ENCODE peak calls at places on chromosomes 4 and X, in eight cellular contexts. H is transverse colon, Z is neural progenitor cell, O is pancreas, G is prostate gland, J is Panc1, M is DND-41, A is cardiac muscle cell. V is an unnamed sample.
A peak's percentile ranks its signal among the peaks of the same experiment; 100 is the strongest.

GRCh38 chr4:159229164-159229563 is 126.3 kb downstream of the RAPGEF2 start:
- DNase-seq in J (no peak), O (no peak), H (no peak), M (no peak), G (no peak), A (peak; percentile 90), Z (peak; percentile 84), V (no peak)

GRCh38 chrX:11435568-11435967 is 142.4 kb downstream of the AMELX start:
- DNase-seq in Z (no peak), J (no peak), A (no peak), O (no peak), H (no peak), G (no peak), M (no peak), V (no peak)

GRCh38 chr4:156322592-156322991 is 368.9 kb upstream of the CTSO start:
- DNase-seq in H (no peak), J (peak; percentile 42), M (no peak), O (no peak), G (no peak), A (no peak), Z (no peak), V (no peak)

GRCh38 chrX:123476636-123477219 is 256.1 kb downstream of the THOC2 start:
- DNase-seq in J (no peak), G (no peak), Z (no peak), M (no peak), H (no peak), O (no peak), A (no peak), V (no peak)

GRCh38 chr4:187770345-187770744 is 225.2 kb upstream of the ZFP42 start:
- DNase-seq in O (no peak), Z (no peak), A (no peak), J (no peak), H (no peak), G (no peak), M (no peak), V (no peak)

GRCh38 chr4:76692761-76693160 is 205.2 kb downstream of the SOWAHB start:
- DNase-seq in J (no peak), A (no peak), G (no peak), M (no peak), H (no peak), O (no peak), Z (no peak), V (no peak)

GRCh38 chr4:81724925-81725329 is 253.2 kb upstream of the RASGEF1B start:
- DNase-seq in H (peak; percentile 53), O (peak; percentile 45), Z (peak; percentile 15), G (no peak), A (no peak), M (peak; percentile 61), J (no peak), V (peak; percentile 79)

GRCh38 chr4:86976801-86977485 is 42.1 kb downstream of the AFF1 start:
- DNase-seq in A (no peak), M (no peak), O (no peak), J (no peak), Z (no peak), H (no peak), G (no peak), V (no peak)

GRCh38 chr4:106707776-106708603 is 328.1 kb downstream of the DKK2 start:
- DNase-seq in Z (no peak), J (no peak), O (no peak), H (no peak), A (no peak), G (no peak), M (no peak), V (no peak)

GRCh38 chrX:86348669-86349068 is 200.4 kb downstream of the DACH2 start:
- DNase-seq in H (no peak), J (no peak), G (no peak), Z (peak; percentile 16), M (no peak), A (no peak), O (no peak), V (no peak)

GRCh38 chr4:21749936-21750335 is 198.6 kb downstream of the KCNIP4 start:
- DNase-seq in H (no peak), G (no peak), J (no peak), M (no peak), A (no peak), O (no peak), Z (no peak), V (no peak)

GRCh38 chr4:71065991-71066390 is 72.5 kb downstream of the DCK start:
- DNase-seq in M (no peak), A (no peak), G (no peak), H (no peak), J (no peak), Z (no peak), O (no peak), V (no peak)

GRCh38 chrX:8084023-8084422 is 87.0 kb downstream of the VCX2 start:
- DNase-seq in M (no peak), J (no peak), O (no peak), A (no peak), H (no peak), G (no peak), Z (no peak), V (no peak)

GRCh38 chrX:38220936-38221386 is 290 bp upstream of the SRPX start:
- DNase-seq in H (no peak), J (no peak), Z (no peak), O (no peak), M (no peak), G (no peak), A (no peak), V (no peak)

GRCh38 chr4:114691865-114692264 is 93.3 kb downstream of the UGT8 start:
- DNase-seq in Z (no peak), J (no peak), A (no peak), M (no peak), H (no peak), G (no peak), O (no peak), V (no peak)

GRCh38 chrX:50978920-50979660 is 68.6 kb downstream of the BMP15 start:
- DNase-seq in G (no peak), M (no peak), H (no peak), J (no peak), Z (peak; percentile 18), A (no peak), O (no peak), V (no peak)

GRCh38 chr4:156949373-156949814 is 22.2 kb downstream of the PDGFC start:
- DNase-seq in G (no peak), H (no peak), O (no peak), M (no peak), A (no peak), J (no peak), Z (no peak), V (no peak)

GRCh38 chr4:35673137-35673536 is 571.2 kb downstream of the ARAP2 start:
- DNase-seq in G (no peak), A (no peak), Z (no peak), H (no peak), O (no peak), M (no peak), J (no peak), V (no peak)

GRCh38 chr4:173504181-173504503 is 25.9 kb downstream of the HAND2 start:
- DNase-seq in H (no peak), A (no peak), M (no peak), G (no peak), J (no peak), Z (no peak), O (no peak), V (no peak)

GRCh38 chr4:52983563-52984303 is 121.6 kb downstream of the RASL11B start:
- DNase-seq in A (peak; percentile 84), H (no peak), O (no peak), Z (peak; percentile 79), G (peak; percentile 42), M (no peak), J (peak; percentile 18), V (no peak)

GRCh38 chrX:110853610-110854009 is 58.0 kb upstream of the CHRDL1 start:
- DNase-seq in G (peak; percentile 20), A (peak; percentile 58), H (no peak), O (no peak), J (no peak), M (no peak), Z (peak; percentile 53), V (no peak)
- TF ChIP-seq CTCF in G (peak; percentile 14), A (peak; percentile 17), H (no peak), O (no peak), J (peak; percentile 34), M (peak; percentile 37), Z (peak; percentile 52), V (peak; percentile 21)

GRCh38 chr4:10105421-10105820 is 11.2 kb downstream of the WDR1 start:
- DNase-seq in O (no peak), G (no peak), J (no peak), M (no peak), A (no peak), Z (no peak), H (no peak), V (no peak)

GRCh38 chr4:10105920-10106319 is 10.7 kb downstream of the WDR1 start:
- DNase-seq in G (no peak), J (no peak), M (no peak), A (no peak), Z (no peak), O (no peak), H (no peak), V (no peak)

GRCh38 chr4:10104991-10105276 is 11.7 kb downstream of the WDR1 start:
- DNase-seq in M (no peak), O (no peak), G (no peak), J (no peak), H (no peak), Z (no peak), A (no peak), V (no peak)

GRCh38 chr4:10107111-10108091 is 9.2 kb downstream of the WDR1 start:
- DNase-seq in J (no peak), M (no peak), A (no peak), G (no peak), Z (no peak), H (no peak), O (no peak), V (no peak)

GRCh38 chr4:10106421-10107039 is 10.1 kb downstream of the WDR1 start:
- DNase-seq in Z (no peak), J (peak; percentile 76), O (peak; percentile 45), G (peak; percentile 68), M (no peak), H (peak; percentile 62), A (no peak), V (no peak)
- H3K36me3 ChIP-seq in Z (no peaks in the 10 kb centered on the region), J (peaks cover 2% of the 10 kb centered on the region), O (no peaks in the 10 kb centered on the region), G (no peaks in the 10 kb centered on the region), M (peaks cover 96% of the 10 kb centered on the region), H (no peaks in the 10 kb centered on the region), A (peaks cover 23% of the 10 kb centered on the region), V (peaks cover 63% of the 10 kb centered on the region)

DNA sequence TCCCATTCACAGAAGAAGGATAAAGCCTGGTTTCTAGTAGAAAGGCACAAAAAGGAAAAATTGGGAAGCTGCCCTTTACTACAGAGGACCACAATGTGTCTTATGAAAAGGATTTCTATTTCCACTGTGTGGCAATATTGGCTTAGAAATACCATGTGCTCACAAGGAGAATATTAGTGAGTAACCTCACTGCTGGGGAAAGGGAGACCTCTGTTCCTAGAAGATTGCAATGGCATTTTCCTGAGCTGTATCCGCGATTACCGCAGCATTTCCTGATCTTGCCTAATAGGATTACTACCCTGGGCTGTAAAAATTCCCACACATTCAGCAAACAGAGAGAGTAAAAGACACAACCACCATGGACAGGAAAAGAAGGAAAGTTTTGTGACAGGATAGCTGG is 308.8 kb upstream of the TECRL start:
- DNase-seq in H (no peak), Z (peak; percentile 14), O (no peak), M (no peak), A (no peak), G (no peak), J (no peak), V (no peak)
- TF ChIP-seq CTCF in H (no peak), Z (no peak), O (no peak), M (peak; percentile 28), A (no peak), G (no peak), J (no peak), V (no peak)

GRCh38 chrX:136055651-136056221 is 70.5 kb downstream of the SLC9A6 start:
- DNase-seq in H (no peak), A (no peak), M (no peak), Z (no peak), O (no peak), J (no peak), G (no peak), V (no peak)
- H3K36me3 ChIP-seq in H (no peaks in the 10 kb centered on the region), A (no peaks in the 10 kb centered on the region), M (no peaks in the 10 kb centered on the region), Z (no peaks in the 10 kb centered on the region), O (no peaks in the 10 kb centered on the region), J (no peaks in the 10 kb centered on the region), G (no peaks in the 10 kb centered on the region), V (no peaks in the 10 kb centered on the region)